ENCODE peak calls at places on chromosome 11, in four cellular contexts. One of them, this sample, is unnamed.

GRCh38 chr11:14541180-14541579 is 21.0 kb upstream of the PSMA1 start:
- DNase-seq in K562: no peak
- DNase-seq in A549: no peak
- DNase-seq in H1: no peak
- DNase-seq in this sample: peak

GRCh38 chr11:65639623-65640482 is 2.0 kb downstream of the SIPA1 start:
- DNase-seq in H1: no peak
- DNase-seq in K562: no peak
- DNase-seq in A549: no peak
- DNase-seq in this sample: no peak

GRCh38 chr11:131674051-131674755 is 303.8 kb downstream of the NTM start:
- DNase-seq in A549: peak
- DNase-seq in H1: peak
- DNase-seq in K562: peak
- DNase-seq in this sample: peak

GRCh38 chr11:102172127-102172848 is 62.0 kb downstream of the YAP1 start:
- DNase-seq in A549: no peak
- DNase-seq in H1: no peak
- DNase-seq in K562: no peak
- DNase-seq in this sample: no peak

GRCh38 chr11:6418199-6418957 is 516 bp downstream of the APBB1 start:
- DNase-seq in K562: no peak
- DNase-seq in A549: no peak
- DNase-seq in H1: no peak
- DNase-seq in this sample: no peak

GRCh38 chr11:92960886-92961285 is 8.6 kb upstream of the MTNR1B start:
- DNase-seq in H1: no peak
- DNase-seq in A549: no peak
- DNase-seq in K562: no peak
- DNase-seq in this sample: no peak

GRCh38 chr11:33543823-33544222 is 156.8 kb downstream of the C11orf91 start:
- DNase-seq in H1: no peak
- DNase-seq in K562: no peak
- DNase-seq in A549: no peak
- DNase-seq in this sample: no peak

GRCh38 chr11:11380883-11381282 is 27.8 kb upstream of the CSNK2A3 start:
- DNase-seq in K562: no peak
- DNase-seq in A549: no peak
- DNase-seq in H1: no peak
- DNase-seq in this sample: no peak

GRCh38 chr11:120302001-120302805 is 22.9 kb upstream of the TLCD5 start:
- DNase-seq in A549: no peak
- DNase-seq in K562: no peak
- DNase-seq in H1: no peak
- DNase-seq in this sample: no peak

GRCh38 chr11:122421684-122422083 is 233.8 kb upstream of the UBASH3B start:
- DNase-seq in A549: peak
- DNase-seq in H1: no peak
- DNase-seq in K562: no peak
- DNase-seq in this sample: no peak

DNA sequence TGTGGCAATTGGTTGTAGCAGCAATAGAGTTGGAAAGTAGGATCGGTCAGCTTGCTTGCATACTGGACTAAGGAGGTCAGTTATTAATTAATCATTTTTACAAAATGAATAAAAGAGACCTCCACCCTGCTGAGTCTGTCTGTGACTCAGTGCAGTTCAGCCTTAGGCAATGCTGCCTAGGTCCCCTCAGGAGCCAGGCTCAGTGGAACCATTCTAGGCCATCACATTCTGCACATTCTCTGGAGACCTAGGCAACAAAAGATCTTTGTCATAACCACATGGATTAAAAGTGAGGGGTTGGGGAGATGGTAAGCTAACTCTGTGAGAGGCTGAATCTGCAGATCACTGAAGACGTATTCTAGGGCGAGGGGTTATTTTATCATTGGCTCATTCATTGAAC is 178.7 kb upstream of the CADM1 start:
- DNase-seq in A549: no peak
- DNase-seq in H1: no peak
- DNase-seq in K562: no peak
- DNase-seq in this sample: no peak
- TF ChIP-seq PHF8 in A549: no peak
- TF ChIP-seq PHF8 in H1: no peak
- TF ChIP-seq PHF8 in K562: no peak
- TF ChIP-seq PHF8 in this sample: no peak

GRCh38 chr11:104573431-104573830 is 324.8 kb downstream of the CASP12 start:
- DNase-seq in A549: peak
- DNase-seq in K562: no peak
- DNase-seq in H1: no peak
- DNase-seq in this sample: no peak
- TF ChIP-seq PHF8 in A549: no peak
- TF ChIP-seq PHF8 in K562: no peak
- TF ChIP-seq PHF8 in H1: no peak
- TF ChIP-seq PHF8 in this sample: no peak

DNA sequence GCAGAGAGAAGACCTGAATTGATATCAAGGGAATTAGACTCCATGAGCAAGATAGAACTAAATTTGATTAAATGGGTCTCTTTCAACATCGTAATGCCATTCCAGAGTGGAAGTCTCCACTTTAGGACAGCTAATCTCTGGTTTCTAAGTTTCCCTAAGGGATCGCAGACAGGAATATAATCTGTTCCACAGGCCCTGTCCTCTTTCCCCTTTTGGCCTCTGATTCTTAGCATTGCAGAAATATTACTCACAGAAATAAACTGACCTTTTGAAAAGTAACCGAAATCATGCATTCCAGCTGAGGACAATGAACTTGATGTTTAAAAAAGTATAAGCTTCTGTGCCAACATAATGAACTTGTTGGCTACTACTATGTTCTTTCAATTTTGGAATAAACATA is 227.8 kb downstream of the ETS1 start:
- DNase-seq in A549: no peak
- DNase-seq in H1: no peak
- DNase-seq in K562: no peak
- DNase-seq in this sample: no peak
- TF ChIP-seq PHF8 in A549: no peak
- TF ChIP-seq PHF8 in H1: no peak
- TF ChIP-seq PHF8 in K562: no peak
- TF ChIP-seq PHF8 in this sample: no peak

DNA sequence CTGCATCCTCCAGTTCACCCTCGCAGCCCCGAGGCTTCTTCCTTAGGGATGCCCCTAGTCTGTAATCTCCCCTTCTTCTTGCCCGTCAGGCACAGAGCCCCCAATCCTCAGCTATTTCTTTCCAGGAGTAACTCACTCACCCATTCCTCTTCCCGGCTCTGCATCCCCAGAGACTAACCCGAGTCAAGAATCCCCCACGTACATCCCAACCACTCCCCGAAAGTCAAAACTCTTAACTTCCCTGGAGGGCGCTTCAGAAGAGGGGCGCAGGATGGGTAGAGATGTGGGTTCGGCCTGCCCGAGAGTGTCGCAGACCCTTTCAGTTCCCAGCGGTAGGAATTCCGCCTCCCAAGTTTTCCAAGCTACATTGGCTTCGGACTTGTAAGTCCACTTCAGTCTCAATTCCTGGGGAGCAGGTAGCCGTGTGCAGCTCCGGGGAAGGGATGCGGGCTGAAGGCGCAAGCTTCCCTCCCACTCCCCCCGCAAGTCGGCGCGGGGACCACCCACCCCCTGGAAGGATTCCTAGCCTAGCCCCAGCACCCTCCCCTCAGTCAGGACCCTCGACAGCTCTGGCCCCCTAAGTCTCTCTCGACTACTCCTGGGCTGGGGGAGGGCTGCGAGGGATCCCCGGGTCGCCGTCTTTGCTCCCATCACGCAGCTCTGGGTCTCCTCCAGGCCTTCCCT is 871 bp downstream of the BDNF start:
- DNase-seq in A549: peak
- DNase-seq in K562: no peak
- DNase-seq in H1: peak
- DNase-seq in this sample: no peak
- TF ChIP-seq PHF8 in A549: no peak
- TF ChIP-seq PHF8 in K562: no peak
- TF ChIP-seq PHF8 in H1: no peak
- TF ChIP-seq PHF8 in this sample: no peak

GRCh38 chr11:96123301-96123700 is 199.4 kb upstream of the MTMR2 start:
- DNase-seq in K562: no peak
- DNase-seq in H1: no peak
- DNase-seq in A549: no peak
- DNase-seq in this sample: no peak
- TF ChIP-seq PHF8 in K562: no peak
- TF ChIP-seq PHF8 in H1: no peak
- TF ChIP-seq PHF8 in A549: no peak
- TF ChIP-seq PHF8 in this sample: no peak

DNA sequence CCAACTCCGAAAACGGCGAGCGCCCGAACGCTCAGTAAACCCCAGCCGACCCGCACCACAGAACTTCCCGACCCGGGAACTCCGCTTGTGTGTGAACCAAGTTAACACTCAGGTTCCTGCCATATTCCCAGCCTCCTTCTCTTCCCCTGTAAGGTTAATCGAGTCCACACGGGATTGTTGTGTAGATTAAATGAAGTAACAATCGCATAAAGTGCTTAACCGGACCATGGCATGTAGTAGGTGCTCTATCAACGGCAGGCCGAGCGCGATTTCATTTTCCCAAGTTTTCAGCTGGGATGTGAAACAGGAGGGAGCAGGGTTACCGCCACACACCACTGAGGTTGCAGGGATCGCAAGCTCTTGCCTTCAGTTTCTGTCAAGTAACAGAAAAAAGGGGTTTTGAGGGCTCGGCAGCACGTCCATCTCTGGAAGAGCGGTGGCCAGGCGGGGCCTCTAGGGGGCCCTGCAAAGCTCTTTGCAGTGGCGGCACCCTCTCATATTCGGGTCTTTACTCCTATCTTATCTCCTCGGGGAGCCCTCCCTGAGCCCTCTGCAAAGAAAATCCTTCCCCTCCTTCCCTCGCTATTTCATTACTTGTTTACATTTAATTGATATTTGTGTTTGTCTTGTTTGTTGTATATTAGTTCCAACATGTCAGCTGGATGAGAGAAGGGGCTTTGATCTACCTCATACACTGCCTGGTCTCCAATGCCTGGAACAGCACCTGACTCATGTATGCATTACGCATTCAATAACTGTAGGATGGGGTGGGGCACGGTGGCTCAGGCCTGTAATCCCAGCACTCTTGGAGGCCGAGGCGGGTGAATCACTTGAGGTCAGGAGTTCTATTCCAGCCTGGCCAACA is 792 bp upstream of the PLEKHA7 start:
- DNase-seq in H1: peak
- DNase-seq in A549: peak
- DNase-seq in K562: peak
- DNase-seq in this sample: peak
- TF ChIP-seq PHF8 in H1: no peak
- TF ChIP-seq PHF8 in A549: no peak
- TF ChIP-seq PHF8 in K562: no peak
- TF ChIP-seq PHF8 in this sample: no peak

DNA sequence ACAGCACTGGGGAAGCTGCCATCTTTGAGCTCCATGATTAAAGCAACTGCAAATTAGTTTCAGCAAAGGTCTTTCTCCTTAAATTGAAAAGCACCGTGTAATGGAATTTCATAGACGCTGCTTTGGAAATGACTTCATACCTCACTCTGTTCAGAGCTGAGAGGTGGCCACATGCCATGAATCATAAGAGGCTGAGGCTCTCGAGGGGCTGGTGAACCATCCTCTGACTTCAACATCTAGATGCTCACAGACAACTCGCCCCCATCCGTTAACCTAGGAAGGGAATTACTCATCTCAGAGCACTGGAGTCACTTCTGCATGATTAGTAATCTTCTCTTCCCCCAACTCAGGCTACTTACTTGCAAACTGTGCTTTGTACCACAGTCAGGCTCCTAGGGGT is 122.3 kb downstream of the RCN1 start:
- DNase-seq in H1: no peak
- DNase-seq in K562: no peak
- DNase-seq in A549: peak
- DNase-seq in this sample: no peak
- TF ChIP-seq PHF8 in H1: no peak
- TF ChIP-seq PHF8 in K562: no peak
- TF ChIP-seq PHF8 in A549: no peak
- TF ChIP-seq PHF8 in this sample: no peak